ENCODE peak calls at places on chromosome 6, in four cellular contexts. I is A549, L is fibroblast of villous mesenchyme, Z is IMR-90. C is an unnamed sample.

GRCh38 chr6:2476376-2476775 is 231.0 kb upstream of the GMDS start:
- DNase-seq in Z (no peak), L (no peak), I (peak; percentile 73), C (peak; percentile 3)

GRCh38 chr6:155647354-155647753 is 191.7 kb upstream of the NOX3 start:
- DNase-seq in I (no peak), L (no peak), Z (peak; percentile 16), C (peak; percentile 26)

GRCh38 chr6:151014404-151015150 is 149.1 kb downstream of the MTHFD1L start:
- DNase-seq in I (peak; percentile 78), Z (peak; percentile 71), L (peak; percentile 80), C (peak; percentile 79)

GRCh38 chr6:169646906-169647567 is 54.8 kb downstream of the WDR27 start:
- DNase-seq in Z (no peak), I (no peak), L (no peak), C (no peak)

GRCh38 chr6:2514965-2515543 is 235.7 kb downstream of the MYLK4 start:
- DNase-seq in I (peak; percentile 91), L (no peak), Z (no peak), C (no peak)

GRCh38 chr6:55528624-55529023 is 50.4 kb downstream of the HMGCLL1 start:
- DNase-seq in I (peak; percentile 67), Z (peak; percentile 37), L (peak; percentile 42), C (peak; percentile 38)

GRCh38 chr6:3752538-3753227 is 1.2 kb upstream of the PXDC1 start:
- DNase-seq in I (no peak), Z (no peak), L (no peak), C (no peak)

GRCh38 chr6:152858151-152858550 is 107.6 kb downstream of the VIP start:
- DNase-seq in L (no peak), Z (no peak), I (no peak), C (no peak)

GRCh38 chr6:157632821-157633220 is 190.2 kb upstream of the SNX9 start:
- DNase-seq in I (no peak), L (peak; percentile 66), Z (peak; percentile 89), C (peak; percentile 53)

GRCh38 chr6:89662659-89663223 is 24.2 kb upstream of the LYRM2 start:
- DNase-seq in Z (no peak), L (no peak), I (no peak), C (no peak)

GRCh38 chr6:74054190-74054589 is 358.2 kb downstream of the CD109 start:
- DNase-seq in L (no peak), Z (peak; percentile 52), I (no peak), C (no peak)

GRCh38 chr6:156862711-156863110 is 85.5 kb downstream of the ARID1B start:
- DNase-seq in Z (no peak), L (no peak), I (no peak), C (no peak)

GRCh38 chr6:138503881-138504680 is 4.8 kb upstream of the NHSL1 start:
- DNase-seq in L (no peak), I (peak; percentile 44), Z (no peak), C (no peak)

GRCh38 chr6:13929196-13929595 is 4.4 kb downstream of the RNF182 start:
- DNase-seq in Z (no peak), I (no peak), L (no peak), C (no peak)

GRCh38 chr6:69180361-69181067 is 545.4 kb downstream of the ADGRB3 start:
- DNase-seq in L (no peak), I (no peak), Z (no peak), C (no peak)

GRCh38 chr6:69185276-69185675 is 550.2 kb downstream of the ADGRB3 start:
- DNase-seq in Z (no peak), L (no peak), I (no peak), C (no peak)

GRCh38 chr6:69181964-69182363 is 546.9 kb downstream of the ADGRB3 start:
- DNase-seq in Z (no peak), L (no peak), I (no peak), C (no peak)

GRCh38 chr6:69179681-69180080 is 544.6 kb downstream of the ADGRB3 start:
- DNase-seq in L (no peak), Z (no peak), I (peak; percentile 2), C (no peak)
- TF ChIP-seq CTCF in L (no peak), Z (no peak), I (no peak), C (no peak)

GRCh38 chr6:162854228-162854627 is 126.5 kb downstream of the PACRG start:
- DNase-seq in Z (no peak), L (no peak), I (no peak), C (no peak)
- H3K4me3 ChIP-seq in Z (no peak overlapping the region), L (no peak overlapping the region), I (no peak overlapping the region), C (no peak overlapping the region)

GRCh38 chr6:119349041-119349340 is 570 bp downstream of the MAN1A1 start:
- DNase-seq in Z (no peak), L (no peak), I (no peak), C (no peak)

GRCh38 chr6:119349341-119350201 is at the start of gene MAN1A1:
- DNase-seq in L (peak; percentile 89), I (peak; percentile 6), Z (peak; percentile 66), C (peak; percentile 84)

GRCh38 chr6:119350202-119351004 is 842 bp upstream of the MAN1A1 start:
- DNase-seq in L (peak; percentile 86), Z (peak; percentile 67), I (peak; percentile 4), C (peak; percentile 87)

GRCh38 chr6:119348308-119349040 is 1.1 kb downstream of the MAN1A1 start:
- DNase-seq in Z (peak; percentile 29), L (no peak), I (no peak), C (no peak)

DNA sequence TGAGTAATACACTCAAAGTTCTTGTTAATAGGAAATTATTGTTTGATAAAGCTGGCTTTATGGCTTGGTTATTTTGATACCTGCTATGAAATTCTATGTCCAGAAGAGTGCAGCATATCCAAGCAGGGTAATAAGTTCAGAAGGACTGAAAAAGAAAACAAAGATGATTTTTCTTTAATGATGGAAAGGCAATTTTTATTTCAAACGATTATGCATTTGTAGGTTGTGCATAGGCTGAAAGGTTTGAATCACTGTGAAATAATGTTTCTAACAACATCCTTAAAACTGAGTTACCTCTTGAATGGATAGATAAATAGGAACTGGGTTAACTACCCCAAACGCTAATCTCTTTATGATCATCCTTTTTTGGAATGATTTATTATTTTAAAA is 1.4 kb upstream of the MAN1A1 start:
- DNase-seq in L (peak; percentile 67), I (peak; percentile 4), Z (peak; percentile 63), C (peak; percentile 71)
- TF ChIP-seq CTCF in L (peak; percentile 63), I (peak; percentile 21), Z (peak; percentile 80), C (peak; percentile 67)

GRCh38 chr6:129500958-129501381 is 209.0 kb downstream of the ARHGAP18 start:
- DNase-seq in Z (peak; percentile 7), I (peak; percentile 33), L (peak; percentile 45), C (peak; percentile 35)

GRCh38 chr6:129497591-129498555 is 212.1 kb downstream of the ARHGAP18 start:
- DNase-seq in Z (peak; percentile 14), I (no peak), L (peak; percentile 48), C (no peak)

GRCh38 chr6:129499871-129500219 is 210.1 kb downstream of the ARHGAP18 start:
- DNase-seq in Z (no peak), I (no peak), L (peak; percentile 54), C (no peak)

GRCh38 chr6:129498556-129498940 is 211.4 kb downstream of the ARHGAP18 start:
- DNase-seq in Z (peak; percentile 23), L (peak; percentile 65), I (no peak), C (peak; percentile 33)

DNA sequence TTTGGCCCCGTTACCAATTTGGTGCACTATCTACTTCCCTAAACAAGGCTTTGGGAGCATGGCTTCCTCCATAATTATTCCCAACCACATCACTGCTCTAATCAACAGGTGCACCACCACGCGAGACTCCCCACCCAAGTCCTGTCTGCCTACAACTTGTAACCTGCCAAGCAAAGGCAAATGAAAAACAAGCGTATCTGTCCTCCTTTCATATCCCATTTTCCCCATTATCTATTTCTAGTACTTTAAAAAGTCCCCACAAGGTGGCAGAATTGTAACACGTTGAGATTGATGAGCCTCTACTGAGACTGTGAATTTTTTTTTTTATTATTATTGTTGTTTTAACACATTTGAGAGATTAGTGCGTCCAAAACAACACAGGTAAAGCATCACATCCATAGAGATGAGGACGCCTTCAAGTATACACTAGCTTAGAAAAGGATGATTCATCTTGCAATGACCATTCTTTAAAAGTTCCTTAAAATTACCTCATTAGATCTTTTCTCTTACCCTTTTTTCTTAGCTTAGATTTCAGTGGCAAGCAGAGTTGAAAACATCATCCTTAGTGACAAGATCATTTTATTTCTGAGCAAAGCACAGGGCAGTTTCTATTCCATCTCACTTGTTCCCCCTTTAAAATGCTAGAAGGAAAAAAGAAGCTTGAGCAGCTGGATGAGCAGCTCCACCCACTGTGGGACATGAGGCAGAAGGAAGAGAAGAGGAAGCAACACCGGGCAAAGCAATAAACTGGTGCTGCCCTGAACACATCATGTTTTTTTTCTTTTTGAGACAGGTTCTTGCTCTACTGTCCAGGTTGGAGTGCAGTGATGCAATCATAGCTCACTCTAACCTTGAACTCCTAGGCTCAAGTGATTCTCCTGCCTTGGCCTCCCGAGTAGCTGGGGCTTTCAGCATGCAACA is 210.8 kb downstream of the ARHGAP18 start:
- DNase-seq in L (peak; percentile 72), Z (peak; percentile 61), I (peak; percentile 52), C (peak; percentile 75)
- H3K4me3 ChIP-seq in L (peak overlapping the region; percentile 17), Z (no peak overlapping the region), I (peak overlapping the region; percentile 21), C (no peak overlapping the region)

GRCh38 chr6:7086488-7086887 is 21.3 kb upstream of the RREB1 start:
- DNase-seq in I (no peak), L (peak; percentile 36), Z (peak; percentile 28), C (peak; percentile 26)
- TF ChIP-seq CTCF in I (no peak), L (no peak), Z (no peak), C (peak; percentile 11)

DNA sequence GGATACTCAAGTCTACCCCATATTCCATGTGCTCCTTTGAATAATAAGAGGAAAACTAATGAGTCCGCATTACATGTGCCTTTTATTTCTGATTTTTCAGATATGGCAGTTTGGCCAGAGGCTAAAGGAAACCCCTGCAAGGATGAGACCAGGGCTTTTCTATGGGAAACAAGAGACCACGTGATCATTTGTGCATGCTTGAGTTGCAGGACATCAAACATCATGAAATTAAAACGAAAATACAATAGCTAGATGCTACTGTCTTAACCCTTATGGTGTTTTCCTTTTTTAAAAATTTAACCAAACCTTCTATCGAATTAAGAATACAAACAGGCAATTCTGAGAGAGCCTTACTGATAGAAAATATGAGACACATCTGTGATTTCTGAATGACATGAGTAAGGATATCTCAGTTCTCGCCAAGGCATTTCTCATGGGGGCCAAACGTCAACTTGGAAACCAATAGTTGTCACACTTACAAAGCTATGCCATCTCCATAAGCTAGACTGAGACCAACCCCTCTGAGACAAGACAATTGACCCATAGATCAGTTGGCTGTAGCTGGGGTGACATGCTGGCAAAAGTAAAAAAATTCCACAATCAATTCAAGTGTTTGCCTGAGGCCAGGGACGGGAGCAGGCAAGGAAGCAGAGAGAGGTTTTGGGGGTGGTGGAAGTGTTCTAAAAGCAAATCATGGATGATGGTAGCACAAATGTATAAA is 52.8 kb downstream of the RIPOR2 start:
- DNase-seq in I (no peak), L (no peak), Z (no peak), C (no peak)
- H3K4me3 ChIP-seq in I (no peak overlapping the region), L (no peak overlapping the region), Z (no peak overlapping the region), C (no peak overlapping the region)

GRCh38 chr6:166745801-166746668 is 119.0 kb upstream of the RPS6KA2 start:
- DNase-seq in I (no peak), L (no peak), Z (no peak), C (no peak)
- TF ChIP-seq CTCF in I (no peak), L (no peak), Z (no peak), C (no peak)